ENCODE peak calls at places on chromosomes 5 and 9, in nine cellular contexts. One of them, this sample, is unnamed.

GRCh38 chr9:100581081-100581480 is 3.2 kb downstream of the CAVIN4 start:
- DNase-seq in ELR: no peak
- DNase-seq in NCI-H1694 treated with DMSO at 0.1 percent for 48 hours: no peak
- DNase-seq in H9: no peak
- DNase-seq in GM12892: no peak
- DNase-seq in HFF-Myc: no peak
- DNase-seq in GM12864: no peak
- DNase-seq in activated T-cell treated with anti-CD3 and anti-CD28 coated beads, Interleukin-2, amount 50 U/mL, for 4 hours: no peak
- DNase-seq in substantia nigra: no peak
- DNase-seq in this sample: no peak

GRCh38 chr9:129568560-129569505 is 52.1 kb downstream of the C9orf50 start:
- DNase-seq in substantia nigra: peak
- DNase-seq in HFF-Myc: no peak
- DNase-seq in NCI-H1694 treated with DMSO at 0.1 percent for 48 hours: no peak
- DNase-seq in ELR: peak
- DNase-seq in GM12892: no peak
- DNase-seq in GM12864: no peak
- DNase-seq in H9: peak
- DNase-seq in activated T-cell treated with anti-CD3 and anti-CD28 coated beads, Interleukin-2, amount 50 U/mL, for 4 hours: peak
- DNase-seq in this sample: peak

GRCh38 chr5:2000591-2000990 is 117.9 kb upstream of the IRX4 start:
- DNase-seq in NCI-H1694 treated with DMSO at 0.1 percent for 48 hours: no peak
- DNase-seq in HFF-Myc: no peak
- DNase-seq in activated T-cell treated with anti-CD3 and anti-CD28 coated beads, Interleukin-2, amount 50 U/mL, for 4 hours: no peak
- DNase-seq in ELR: no peak
- DNase-seq in substantia nigra: no peak
- DNase-seq in H9: no peak
- DNase-seq in GM12892: no peak
- DNase-seq in GM12864: no peak
- DNase-seq in this sample: no peak

GRCh38 chr9:120845255-120845654 is 2.5 kb upstream of the PSMD5 start:
- DNase-seq in substantia nigra: no peak
- DNase-seq in ELR: peak
- DNase-seq in activated T-cell treated with anti-CD3 and anti-CD28 coated beads, Interleukin-2, amount 50 U/mL, for 4 hours: peak
- DNase-seq in GM12864: no peak
- DNase-seq in H9: no peak
- DNase-seq in GM12892: no peak
- DNase-seq in NCI-H1694 treated with DMSO at 0.1 percent for 48 hours: no peak
- DNase-seq in HFF-Myc: no peak
- DNase-seq in this sample: no peak

GRCh38 chr9:73080110-73080683 is 71.5 kb upstream of the ANXA1 start:
- DNase-seq in ELR: no peak
- DNase-seq in GM12864: no peak
- DNase-seq in HFF-Myc: peak
- DNase-seq in substantia nigra: no peak
- DNase-seq in activated T-cell treated with anti-CD3 and anti-CD28 coated beads, Interleukin-2, amount 50 U/mL, for 4 hours: no peak
- DNase-seq in NCI-H1694 treated with DMSO at 0.1 percent for 48 hours: no peak
- DNase-seq in H9: peak
- DNase-seq in GM12892: no peak
- DNase-seq in this sample: no peak

GRCh38 chr5:137185193-137185592 is 313.9 kb downstream of the SPOCK1 start:
- DNase-seq in H9: no peak
- DNase-seq in activated T-cell treated with anti-CD3 and anti-CD28 coated beads, Interleukin-2, amount 50 U/mL, for 4 hours: no peak
- DNase-seq in GM12864: no peak
- DNase-seq in GM12892: no peak
- DNase-seq in HFF-Myc: no peak
- DNase-seq in substantia nigra: no peak
- DNase-seq in ELR: no peak
- DNase-seq in NCI-H1694 treated with DMSO at 0.1 percent for 48 hours: no peak
- DNase-seq in this sample: no peak

GRCh38 chr5:134175874-134176522 is 752 bp downstream of the SKP1 start:
- DNase-seq in H9: no peak
- DNase-seq in HFF-Myc: no peak
- DNase-seq in GM12864: no peak
- DNase-seq in activated T-cell treated with anti-CD3 and anti-CD28 coated beads, Interleukin-2, amount 50 U/mL, for 4 hours: no peak
- DNase-seq in NCI-H1694 treated with DMSO at 0.1 percent for 48 hours: no peak
- DNase-seq in substantia nigra: no peak
- DNase-seq in ELR: peak
- DNase-seq in GM12892: peak
- DNase-seq in this sample: no peak

GRCh38 chr5:139178948-139179347 is 19.2 kb downstream of the SIL1 start:
- DNase-seq in NCI-H1694 treated with DMSO at 0.1 percent for 48 hours: no peak
- DNase-seq in GM12864: no peak
- DNase-seq in HFF-Myc: no peak
- DNase-seq in activated T-cell treated with anti-CD3 and anti-CD28 coated beads, Interleukin-2, amount 50 U/mL, for 4 hours: no peak
- DNase-seq in GM12892: no peak
- DNase-seq in H9: no peak
- DNase-seq in substantia nigra: no peak
- DNase-seq in ELR: no peak
- DNase-seq in this sample: no peak

GRCh38 chr5:179486596-179487051 is 63.7 kb upstream of the RUFY1 start:
- DNase-seq in ELR: no peak
- DNase-seq in GM12864: no peak
- DNase-seq in substantia nigra: no peak
- DNase-seq in GM12892: no peak
- DNase-seq in HFF-Myc: no peak
- DNase-seq in activated T-cell treated with anti-CD3 and anti-CD28 coated beads, Interleukin-2, amount 50 U/mL, for 4 hours: no peak
- DNase-seq in NCI-H1694 treated with DMSO at 0.1 percent for 48 hours: no peak
- DNase-seq in H9: no peak
- DNase-seq in this sample: no peak

GRCh38 chr5:55540024-55540423 is 5.3 kb upstream of the PLPP1 start:
- DNase-seq in GM12892: no peak
- DNase-seq in activated T-cell treated with anti-CD3 and anti-CD28 coated beads, Interleukin-2, amount 50 U/mL, for 4 hours: no peak
- DNase-seq in NCI-H1694 treated with DMSO at 0.1 percent for 48 hours: no peak
- DNase-seq in H9: no peak
- DNase-seq in HFF-Myc: no peak
- DNase-seq in GM12864: no peak
- DNase-seq in ELR: peak
- DNase-seq in substantia nigra: no peak
- DNase-seq in this sample: no peak

GRCh38 chr5:118144540-118144939 is 843.8 kb downstream of the DTWD2 start:
- DNase-seq in GM12892: no peak
- DNase-seq in GM12864: no peak
- DNase-seq in H9: no peak
- DNase-seq in substantia nigra: no peak
- DNase-seq in NCI-H1694 treated with DMSO at 0.1 percent for 48 hours: no peak
- DNase-seq in HFF-Myc: no peak
- DNase-seq in activated T-cell treated with anti-CD3 and anti-CD28 coated beads, Interleukin-2, amount 50 U/mL, for 4 hours: no peak
- DNase-seq in ELR: no peak
- DNase-seq in this sample: no peak

GRCh38 chr9:136978073-136978864 is 965 bp downstream of the PTGDS start:
- DNase-seq in H9: peak
- DNase-seq in HFF-Myc: no peak
- DNase-seq in activated T-cell treated with anti-CD3 and anti-CD28 coated beads, Interleukin-2, amount 50 U/mL, for 4 hours: peak
- DNase-seq in GM12864: no peak
- DNase-seq in NCI-H1694 treated with DMSO at 0.1 percent for 48 hours: no peak
- DNase-seq in GM12892: peak
- DNase-seq in ELR: peak
- DNase-seq in substantia nigra: peak
- DNase-seq in this sample: peak

GRCh38 chr9:134858051-134858841 is 22.4 kb upstream of the FCN2 start:
- DNase-seq in activated T-cell treated with anti-CD3 and anti-CD28 coated beads, Interleukin-2, amount 50 U/mL, for 4 hours: no peak
- DNase-seq in HFF-Myc: peak
- DNase-seq in H9: peak
- DNase-seq in substantia nigra: no peak
- DNase-seq in NCI-H1694 treated with DMSO at 0.1 percent for 48 hours: no peak
- DNase-seq in ELR: peak
- DNase-seq in GM12892: peak
- DNase-seq in GM12864: peak
- DNase-seq in this sample: peak

GRCh38 chr9:98504883-98505282 is 203.9 kb downstream of the GABBR2 start:
- DNase-seq in GM12864: no peak
- DNase-seq in substantia nigra: no peak
- DNase-seq in GM12892: no peak
- DNase-seq in ELR: no peak
- DNase-seq in NCI-H1694 treated with DMSO at 0.1 percent for 48 hours: no peak
- DNase-seq in activated T-cell treated with anti-CD3 and anti-CD28 coated beads, Interleukin-2, amount 50 U/mL, for 4 hours: no peak
- DNase-seq in HFF-Myc: no peak
- DNase-seq in H9: no peak
- DNase-seq in this sample: no peak

GRCh38 chr5:93532370-93532769 is 48.6 kb downstream of the NR2F1-AS1 start:
- DNase-seq in NCI-H1694 treated with DMSO at 0.1 percent for 48 hours: no peak
- DNase-seq in HFF-Myc: peak
- DNase-seq in GM12864: no peak
- DNase-seq in substantia nigra: peak
- DNase-seq in GM12892: no peak
- DNase-seq in H9: no peak
- DNase-seq in ELR: peak
- DNase-seq in activated T-cell treated with anti-CD3 and anti-CD28 coated beads, Interleukin-2, amount 50 U/mL, for 4 hours: no peak
- DNase-seq in this sample: no peak

GRCh38 chr5:50749873-50750272 is 83.4 kb downstream of the PARP8 start:
- DNase-seq in GM12892: no peak
- DNase-seq in GM12864: no peak
- DNase-seq in substantia nigra: no peak
- DNase-seq in ELR: no peak
- DNase-seq in NCI-H1694 treated with DMSO at 0.1 percent for 48 hours: no peak
- DNase-seq in HFF-Myc: no peak
- DNase-seq in activated T-cell treated with anti-CD3 and anti-CD28 coated beads, Interleukin-2, amount 50 U/mL, for 4 hours: no peak
- DNase-seq in H9: no peak
- DNase-seq in this sample: no peak

GRCh38 chr5:156402387-156402921 is 75.5 kb downstream of the SGCD start:
- DNase-seq in ELR: no peak
- DNase-seq in NCI-H1694 treated with DMSO at 0.1 percent for 48 hours: no peak
- DNase-seq in GM12864: peak
- DNase-seq in GM12892: peak
- DNase-seq in HFF-Myc: no peak
- DNase-seq in substantia nigra: no peak
- DNase-seq in activated T-cell treated with anti-CD3 and anti-CD28 coated beads, Interleukin-2, amount 50 U/mL, for 4 hours: no peak
- DNase-seq in H9: peak
- DNase-seq in this sample: peak

GRCh38 chr5:72465601-72466563 is 41.3 kb downstream of the ZNF366 start:
- DNase-seq in GM12864: peak
- DNase-seq in ELR: peak
- DNase-seq in NCI-H1694 treated with DMSO at 0.1 percent for 48 hours: no peak
- DNase-seq in HFF-Myc: no peak
- DNase-seq in GM12892: no peak
- DNase-seq in activated T-cell treated with anti-CD3 and anti-CD28 coated beads, Interleukin-2, amount 50 U/mL, for 4 hours: no peak
- DNase-seq in substantia nigra: no peak
- DNase-seq in H9: no peak
- DNase-seq in this sample: peak

GRCh38 chr5:94425396-94425795 is 193.0 kb downstream of the KIAA0825 start:
- DNase-seq in GM12892: no peak
- DNase-seq in H9: no peak
- DNase-seq in GM12864: no peak
- DNase-seq in substantia nigra: no peak
- DNase-seq in activated T-cell treated with anti-CD3 and anti-CD28 coated beads, Interleukin-2, amount 50 U/mL, for 4 hours: no peak
- DNase-seq in NCI-H1694 treated with DMSO at 0.1 percent for 48 hours: no peak
- DNase-seq in ELR: no peak
- DNase-seq in HFF-Myc: no peak
- DNase-seq in this sample: no peak

GRCh38 chr5:57650360-57651069 is 167.9 kb upstream of the ACTBL2 start:
- DNase-seq in ELR: peak
- DNase-seq in H9: peak
- DNase-seq in NCI-H1694 treated with DMSO at 0.1 percent for 48 hours: no peak
- DNase-seq in HFF-Myc: peak
- DNase-seq in GM12864: peak
- DNase-seq in substantia nigra: peak
- DNase-seq in GM12892: no peak
- DNase-seq in activated T-cell treated with anti-CD3 and anti-CD28 coated beads, Interleukin-2, amount 50 U/mL, for 4 hours: no peak
- DNase-seq in this sample: peak

GRCh38 chr9:79617395-79617794 is 45.6 kb downstream of the TLE4 start:
- DNase-seq in GM12864: no peak
- DNase-seq in HFF-Myc: no peak
- DNase-seq in H9: no peak
- DNase-seq in NCI-H1694 treated with DMSO at 0.1 percent for 48 hours: no peak
- DNase-seq in substantia nigra: peak
- DNase-seq in activated T-cell treated with anti-CD3 and anti-CD28 coated beads, Interleukin-2, amount 50 U/mL, for 4 hours: no peak
- DNase-seq in ELR: no peak
- DNase-seq in GM12892: no peak
- DNase-seq in this sample: no peak

This sample was measured in GM20000.